ENCODE peak calls at places on chromosome 18, in six cellular contexts. Q, W, N, M, K and F are unnamed samples.

GRCh38 chr18:41767960-41768359 is 187.1 kb upstream of the PIK3C3 start:
- DNase-seq in W (no peak), M (no peak), Q (no peak), N (no peak), K (no peak), F (no peak)

GRCh38 chr18:7824970-7825369 is 257.9 kb downstream of the PTPRM start:
- DNase-seq in N (no peak), Q (no peak), K (peak; percentile 84), W (no peak), M (no peak), F (no peak)

GRCh38 chr18:63106727-63107126 is 212.8 kb downstream of the BCL2 start:
- DNase-seq in K (no peak), Q (no peak), W (no peak), N (no peak), M (no peak), F (no peak)

GRCh38 chr18:75350440-75350839 is 77.1 kb downstream of the SMIM21 start:
- DNase-seq in M (peak; percentile 29), N (no peak), W (no peak), K (no peak), Q (no peak), F (peak; percentile 81)

GRCh38 chr18:26526128-26526965 is 22.0 kb downstream of the KCTD1 start:
- DNase-seq in W (no peak), Q (no peak), N (no peak), K (no peak), M (no peak), F (no peak)

GRCh38 chr18:13530879-13531387 is 195.4 kb downstream of the FAM210A start:
- DNase-seq in W (no peak), Q (peak; percentile 35), K (peak; percentile 59), N (no peak), M (peak; percentile 62), F (no peak)

GRCh38 chr18:75854174-75854573 is 426.7 kb upstream of the SMIM21 start:
- DNase-seq in K (no peak), Q (no peak), N (no peak), M (peak; percentile 24), W (no peak), F (no peak)

GRCh38 chr18:22840606-22841144 is 92.5 kb upstream of the RBBP8 start:
- DNase-seq in W (no peak), K (no peak), M (no peak), Q (no peak), N (no peak), F (no peak)

GRCh38 chr18:24530630-24531111 is 70.2 kb downstream of the HRH4 start:
- DNase-seq in N (no peak), Q (no peak), M (no peak), K (no peak), W (no peak), F (no peak)

GRCh38 chr18:56973487-56973886 is 173.4 kb upstream of the BOD1L2 start:
- DNase-seq in W (no peak), Q (no peak), N (no peak), K (no peak), M (no peak), F (no peak)

GRCh38 chr18:45255142-45255890 is 360.0 kb upstream of the SLC14A2 start:
- DNase-seq in M (peak; percentile 13), Q (no peak), W (no peak), K (no peak), N (no peak), F (peak; percentile 77)

GRCh38 chr18:3966985-3967856 is 487.9 kb downstream of the DLGAP1 start:
- DNase-seq in W (no peak), K (peak; percentile 53), M (no peak), N (no peak), Q (no peak), F (no peak)

GRCh38 chr18:55386545-55386944 is 201.4 kb downstream of the TCF4 start:
- DNase-seq in N (no peak), W (no peak), K (no peak), Q (no peak), M (no peak), F (no peak)
- H3K4me3 ChIP-seq in N (no peak overlapping the region), W (no peak overlapping the region), K (no peak overlapping the region), Q (no peak overlapping the region), M (no peak overlapping the region), F (no peak overlapping the region)

DNA sequence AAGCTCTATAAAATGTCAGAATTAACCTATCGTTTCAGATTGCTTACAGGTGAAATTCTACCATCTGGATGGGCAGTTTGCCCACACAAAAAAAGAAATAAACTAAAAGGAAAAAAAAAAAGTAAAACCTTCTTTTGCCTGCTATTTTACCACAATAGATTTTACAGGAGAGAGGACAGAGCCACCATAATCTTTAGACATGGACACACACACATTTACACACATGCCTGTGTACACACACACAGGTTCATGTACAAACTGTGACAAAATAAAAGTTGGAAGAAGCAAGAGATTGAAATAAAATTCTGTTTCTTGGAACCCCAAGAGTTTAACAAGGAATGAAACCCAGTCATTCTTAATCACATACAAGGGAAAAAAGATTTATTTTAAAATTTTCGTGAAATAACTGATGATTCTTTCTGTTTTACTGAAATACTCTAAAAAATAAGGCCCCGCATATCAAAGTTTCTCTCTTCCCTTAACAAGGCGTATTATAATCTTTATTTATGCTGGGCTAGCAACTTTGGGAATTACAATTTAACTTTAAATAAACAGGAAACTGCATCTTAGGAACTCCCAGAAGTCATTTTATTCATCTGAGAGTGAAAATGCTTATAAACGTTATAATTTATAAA is 166.9 kb downstream of the TCF4 start:
- DNase-seq in W (no peak), Q (no peak), M (no peak), N (no peak), K (no peak), F (peak; percentile 40)
- H3K27ac ChIP-seq in W (no peak overlapping the region), Q (no peak overlapping the region), M (peak overlapping the region; percentile 62), N (no peak overlapping the region), K (peak overlapping the region; percentile 86), F (peak overlapping the region; percentile 65)

GRCh38 chr18:9126337-9126736 is 10.2 kb upstream of the ANKRD12 start:
- DNase-seq in Q (no peak), M (no peak), W (no peak), N (no peak), K (no peak), F (no peak)

GRCh38 chr18:9133225-9133624 is 3.4 kb upstream of the ANKRD12 start:
- DNase-seq in N (no peak), M (no peak), W (no peak), K (no peak), Q (no peak), F (no peak)

GRCh38 chr18:9132628-9133027 is 4.0 kb upstream of the ANKRD12 start:
- DNase-seq in K (no peak), W (no peak), N (no peak), M (no peak), Q (no peak), F (no peak)

GRCh38 chr18:9130195-9130594 is 6.4 kb upstream of the ANKRD12 start:
- DNase-seq in K (no peak), M (no peak), Q (no peak), W (no peak), N (no peak), F (no peak)

GRCh38 chr18:9130806-9131205 is 5.8 kb upstream of the ANKRD12 start:
- DNase-seq in K (no peak), Q (no peak), M (no peak), W (no peak), N (no peak), F (no peak)
- H3K4me1 ChIP-seq in K (peaks cover 34% of the 10 kb centered on the region), Q (peaks cover 10% of the 10 kb centered on the region), M (peaks cover 11% of the 10 kb centered on the region), W (peaks cover 54% of the 10 kb centered on the region), N (peaks cover 21% of the 10 kb centered on the region), F (peaks cover 5% of the 10 kb centered on the region)

DNA sequence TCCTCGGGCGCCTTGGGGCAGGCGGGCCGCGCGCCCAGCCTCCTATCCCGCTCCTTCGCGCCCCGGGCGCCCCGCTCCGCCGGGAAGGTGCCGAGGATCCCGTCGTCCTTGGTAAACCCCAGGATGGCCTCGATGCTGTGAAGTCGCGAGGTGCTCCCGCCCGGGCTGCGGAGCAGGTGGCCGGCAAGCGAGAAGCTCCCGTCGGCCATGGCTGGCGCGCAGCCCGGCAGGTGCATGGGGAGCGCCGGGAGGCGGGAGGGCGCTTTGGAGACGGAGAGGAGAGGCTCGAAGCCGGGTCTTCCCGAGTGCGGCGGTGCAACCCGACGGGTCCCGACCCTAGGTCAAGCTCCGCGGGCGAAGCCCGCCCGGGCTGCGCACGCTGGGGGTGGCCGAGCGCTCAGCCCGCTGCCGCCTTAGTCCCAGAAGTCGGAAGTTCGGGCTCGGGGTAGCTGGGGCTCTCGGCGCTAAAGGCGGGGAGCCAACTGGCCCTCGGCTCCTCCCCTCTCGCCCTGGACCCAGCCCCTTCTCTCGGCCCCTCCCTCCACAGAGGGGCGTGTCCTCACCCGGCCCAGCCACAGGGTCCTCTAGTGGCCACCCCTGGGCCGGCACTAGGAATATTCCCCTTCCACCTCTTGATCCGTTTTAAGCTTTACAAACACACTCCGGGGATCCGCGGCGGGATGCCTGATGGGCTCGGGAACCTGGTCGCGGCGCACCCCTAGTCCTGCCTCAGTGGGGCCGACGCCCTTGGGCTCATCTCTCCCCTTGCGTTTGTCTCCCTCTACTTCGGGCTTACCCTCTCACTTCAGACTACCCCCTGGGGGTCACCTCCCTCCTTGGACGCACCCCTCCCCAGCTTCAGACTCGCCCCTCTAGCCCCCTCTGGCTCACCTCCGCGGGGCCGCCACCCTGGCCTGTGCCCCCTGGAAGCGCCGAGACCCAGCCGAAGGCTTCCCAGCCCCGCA is at the start of gene RAX:
- DNase-seq in K (no peak), Q (no peak), W (no peak), N (no peak), M (no peak), F (no peak)
- H3K4me3 ChIP-seq in K (no peak within 1 kb of the TSS), Q (no peak within 1 kb of the TSS), W (no peak within 1 kb of the TSS), N (no peak within 1 kb of the TSS), M (peak within 1 kb of the TSS; percentile 7), F (no peak within 1 kb of the TSS)

GRCh38 chr18:21831413-21831831 is 90.8 kb downstream of the MIB1 start:
- DNase-seq in W (no peak), K (peak; percentile 74), M (no peak), N (no peak), Q (no peak), F (no peak)

GRCh38 chr18:21833619-21834300 is 93.2 kb downstream of the MIB1 start:
- DNase-seq in W (no peak), K (no peak), M (no peak), N (no peak), Q (no peak), F (no peak)

GRCh38 chr18:21830533-21830932 is 89.9 kb downstream of the MIB1 start:
- DNase-seq in N (no peak), M (no peak), Q (no peak), K (no peak), W (no peak), F (no peak)

DNA sequence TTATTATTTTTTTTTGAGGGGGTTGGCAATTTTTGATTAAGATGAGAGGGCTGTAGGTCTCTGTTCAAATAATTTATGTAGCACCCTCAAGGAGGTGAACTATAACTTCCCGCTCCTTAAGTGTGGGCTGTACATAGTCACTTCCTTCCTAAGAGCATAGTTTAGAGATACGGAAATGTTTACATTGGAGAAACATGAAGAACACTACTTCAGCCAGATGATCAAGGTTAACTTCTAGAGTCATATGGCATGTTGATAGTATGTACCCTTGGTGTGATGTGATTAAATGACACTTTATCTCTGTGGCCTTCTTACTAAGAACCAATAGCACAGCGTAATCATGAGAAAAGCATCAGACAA is 93.7 kb downstream of the MIB1 start:
- DNase-seq in K (no peak), M (no peak), W (no peak), Q (no peak), N (no peak), F (no peak)
- H3K27ac ChIP-seq in K (peak overlapping the region; percentile 78), M (no peak overlapping the region), W (no peak overlapping the region), Q (no peak overlapping the region), N (no peak overlapping the region), F (no peak overlapping the region)